ENCODE peak calls at places on chromosome 6, in five cellular contexts. J is adrenal gland, L is GM23248, U is upper lobe of right lung, I is astrocyte. E is an unnamed sample.

GRCh38 chr6:20117474-20117873 is 94.8 kb downstream of the MBOAT1 start:
- DNase-seq in J (no peak), U (no peak), I (peak; percentile 56), L (no peak), E (no peak)

GRCh38 chr6:10375391-10375969 is 39.4 kb downstream of the TFAP2A start:
- DNase-seq in I (no peak), U (no peak), J (no peak), L (no peak), E (no peak)

GRCh38 chr6:2760882-2761842 is 4.0 kb upstream of the WRNIP1 start:
- DNase-seq in J (no peak), I (no peak), L (no peak), U (no peak), E (no peak)

GRCh38 chr6:6622557-6622956 is 34.0 kb downstream of the LY86 start:
- DNase-seq in J (no peak), U (no peak), L (no peak), I (no peak), E (no peak)

GRCh38 chr6:36769161-36769675 is 70.0 kb downstream of the CPNE5 start:
- DNase-seq in L (peak; percentile 21), U (no peak), J (no peak), I (peak; percentile 34), E (no peak)

GRCh38 chr6:336159-337114 is 44.1 kb downstream of the DUSP22 start:
- DNase-seq in L (no peak), I (no peak), J (no peak), U (peak; percentile 62), E (no peak)

GRCh38 chr6:41940759-41941279 is 789 bp downstream of the CCND3 start:
- DNase-seq in U (peak; percentile 80), L (peak; percentile 74), J (peak; percentile 78), I (no peak), E (no peak)

GRCh38 chr6:20960067-20960466 is 425.8 kb downstream of the CDKAL1 start:
- DNase-seq in U (no peak), I (no peak), J (no peak), L (no peak), E (no peak)

GRCh38 chr6:167141667-167142432 is 15.9 kb downstream of the GPR31 start:
- DNase-seq in J (peak; percentile 72), L (peak; percentile 13), U (no peak), I (no peak), E (peak; percentile 15)

GRCh38 chr6:13190391-13190790 is 137.9 kb downstream of the TBC1D7 start:
- DNase-seq in J (no peak), U (no peak), L (peak; percentile 18), I (peak; percentile 9), E (no peak)

GRCh38 chr6:131657630-131658111 is 20.6 kb downstream of the ENPP3 start:
- DNase-seq in U (no peak), L (peak; percentile 82), J (no peak), I (peak; percentile 95), E (no peak)

GRCh38 chr6:71529769-71530168 is 241.2 kb downstream of the OGFRL1 start:
- DNase-seq in L (no peak), U (no peak), J (no peak), I (no peak), E (no peak)

GRCh38 chr6:118469468-118469867 is 78.6 kb upstream of the PLN start:
- DNase-seq in J (peak; percentile 65), I (no peak), L (no peak), U (no peak), E (no peak)

GRCh38 chr6:48429610-48430009 is 318.6 kb upstream of the PTCHD4 start:
- DNase-seq in L (no peak), J (no peak), U (no peak), I (no peak), E (no peak)

GRCh38 chr6:3425574-3425973 is 31.3 kb downstream of the SLC22A23 start:
- DNase-seq in J (no peak), L (no peak), U (no peak), I (no peak), E (no peak)

GRCh38 chr6:130033999-130034814 is 15.8 kb downstream of the L3MBTL3 start:
- DNase-seq in L (peak; percentile 83), J (peak; percentile 90), U (no peak), I (peak; percentile 90), E (no peak)

GRCh38 chr6:23031986-23032385 is 462.6 kb downstream of the HDGFL1 start:
- DNase-seq in J (no peak), L (peak; percentile 14), U (no peak), I (no peak), E (no peak)

GRCh38 chr6:17388365-17388764 is 5.0 kb upstream of the CAP2 start:
- DNase-seq in I (no peak), L (no peak), U (no peak), J (no peak), E (no peak)

GRCh38 chr6:46773201-46773855 is 19.9 kb upstream of the MEP1A start:
- DNase-seq in I (no peak), J (no peak), U (no peak), L (no peak), E (no peak)

GRCh38 chr6:56856036-56856580 is 98.8 kb upstream of the BEND6 start:
- DNase-seq in I (peak; percentile 39), J (no peak), U (no peak), L (no peak), E (no peak)

GRCh38 chr6:52285174-52286068 is 879 bp upstream of the MCM3 start:
- DNase-seq in U (no peak), L (peak; percentile 59), I (no peak), J (no peak), E (no peak)

GRCh38 chr6:106360410-106360988 is at the start of gene CRYBG1:
- DNase-seq in U (peak; percentile 87), I (no peak), J (peak; percentile 59), L (peak; percentile 44), E (peak; percentile 84)

GRCh38 chr6:130575971-130576370 is 210.2 kb downstream of the TMEM200A start:
- DNase-seq in I (no peak), U (no peak), L (no peak), J (no peak), E (no peak)

GRCh38 chr6:159985296-159985940 is 16.5 kb downstream of the IGF2R start:
- DNase-seq in J (no peak), L (peak; percentile 74), U (no peak), I (no peak), E (no peak)

GRCh38 chr6:37389857-37390256 is 36.1 kb downstream of the RNF8 start:
- DNase-seq in U (no peak), J (no peak), L (no peak), I (no peak), E (no peak)

GRCh38 chr6:154352898-154353585 is 3.6 kb downstream of the IPCEF1 start:
- DNase-seq in U (peak; percentile 67), J (no peak), I (no peak), L (no peak), E (no peak)

GRCh38 chr6:6179858-6180257 is 140.6 kb downstream of the F13A1 start:
- DNase-seq in I (no peak), L (no peak), U (no peak), J (no peak), E (no peak)

GRCh38 chr6:126388235-126388634 is 48.3 kb downstream of the CENPW start:
- DNase-seq in U (no peak), J (no peak), L (no peak), I (no peak), E (no peak)

DNA sequence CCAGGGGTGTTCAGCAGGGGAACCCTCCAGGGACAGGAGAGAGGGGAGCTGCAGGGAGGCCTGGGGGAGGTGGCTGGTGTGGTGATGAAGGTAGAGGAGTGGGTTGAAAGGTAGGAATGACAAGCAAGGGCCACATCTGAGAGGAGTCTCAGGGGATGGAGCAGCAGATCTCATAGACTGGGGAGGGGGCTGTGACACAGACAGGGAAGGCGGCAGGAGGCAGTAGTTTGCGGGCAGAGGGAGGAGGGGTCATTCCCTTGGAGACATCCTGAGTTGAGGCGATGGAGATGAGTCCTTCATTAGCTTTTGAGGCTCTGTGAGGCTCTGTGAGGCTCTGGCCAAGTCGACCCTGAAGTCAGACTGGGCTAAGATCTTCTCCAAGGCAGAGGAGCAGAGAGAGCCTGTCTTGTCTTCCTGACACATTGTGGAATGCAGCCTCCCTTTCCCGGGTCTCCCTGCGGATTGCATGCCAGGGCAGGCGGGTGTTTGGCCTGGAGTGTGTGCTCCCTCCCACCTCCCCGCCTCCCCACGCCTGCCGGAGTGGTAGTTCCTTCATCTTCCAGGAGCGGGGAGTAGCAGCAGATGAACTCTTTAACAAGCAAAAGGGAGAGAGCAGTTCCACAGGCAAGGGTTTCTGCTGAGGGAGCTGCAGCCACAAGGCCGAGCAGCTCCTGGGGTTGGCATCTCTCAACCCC is 34.3 kb upstream of the MLN start:
- DNase-seq in U (no peak), I (peak; percentile 35), J (no peak), L (peak; percentile 63), E (no peak)
- H3K27me3 ChIP-seq in U (no peaks in the 10 kb centered on the region), I (no peaks in the 10 kb centered on the region), J (no peaks in the 10 kb centered on the region), L (no peaks in the 10 kb centered on the region), E (no peaks in the 10 kb centered on the region)

GRCh38 chr6:136607932-136608772 is 57.9 kb upstream of the MAP7 start:
- DNase-seq in L (peak; percentile 59), I (peak; percentile 30), U (peak; percentile 70), J (peak; percentile 91), E (peak; percentile 52)

GRCh38 chr6:136607204-136607931 is 57.1 kb upstream of the MAP7 start:
- DNase-seq in I (peak; percentile 63), U (no peak), L (peak; percentile 26), J (no peak), E (peak; percentile 31)

GRCh38 chr6:136611133-136611532 is 60.9 kb upstream of the MAP7 start:
- DNase-seq in I (no peak), J (no peak), U (no peak), L (no peak), E (peak; percentile 31)

GRCh38 chr6:136609878-136610706 is 59.9 kb upstream of the MAP7 start:
- DNase-seq in L (peak; percentile 98), I (peak; percentile 100), U (no peak), J (peak; percentile 72), E (peak; percentile 73)

DNA sequence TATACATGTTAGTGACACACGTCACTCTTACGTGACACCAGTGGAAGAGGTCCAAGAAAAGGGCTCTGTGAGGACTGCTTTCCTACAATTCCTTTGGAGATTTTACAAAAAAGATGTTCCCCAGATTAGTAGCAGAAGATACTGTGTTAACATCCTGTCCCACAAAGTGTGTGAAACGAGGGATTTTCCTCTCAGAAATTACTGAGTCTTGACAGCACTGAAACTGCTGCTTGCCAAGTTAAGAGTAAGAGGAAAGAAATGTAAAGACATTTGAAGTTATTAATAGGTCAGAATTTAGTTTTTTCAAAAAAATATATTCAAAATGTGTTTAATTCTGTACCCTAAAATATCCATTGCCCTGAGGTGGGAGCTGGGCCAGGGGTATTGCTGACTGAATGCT is 58.8 kb upstream of the MAP7 start:
- DNase-seq in L (peak; percentile 85), U (no peak), J (no peak), I (peak; percentile 82), E (no peak)
- H3K36me3 ChIP-seq in L (no peaks in the 10 kb centered on the region), U (peaks cover 25% of the 10 kb centered on the region), J (peaks cover 44% of the 10 kb centered on the region), I (no peaks in the 10 kb centered on the region), E (no peaks in the 10 kb centered on the region)

DNA sequence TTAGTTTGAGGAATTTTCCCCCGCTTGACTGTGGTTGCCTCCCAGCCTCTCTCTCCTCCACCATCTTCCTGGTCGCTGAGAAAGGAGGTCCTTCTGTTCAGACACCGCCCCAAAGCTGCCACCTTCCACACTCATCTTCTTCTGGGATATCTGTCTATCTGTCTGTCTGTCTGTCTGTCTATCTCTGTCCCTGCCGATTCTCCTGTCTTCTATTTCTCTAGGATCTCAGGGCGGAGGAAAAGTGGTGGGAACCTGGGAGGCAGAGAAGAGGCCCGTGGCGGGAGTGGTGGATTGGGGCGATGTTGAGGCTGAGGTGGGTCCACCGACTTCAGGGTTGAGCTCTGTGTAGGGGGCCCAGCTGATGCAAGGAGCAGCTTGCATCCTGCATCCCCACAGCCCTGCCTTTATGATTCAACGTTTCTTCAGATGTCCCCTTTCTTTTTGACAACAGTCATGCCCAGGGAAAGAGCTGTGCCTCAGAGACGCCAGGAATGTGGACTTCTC is 196.9 kb upstream of the ZNF184 start:
- DNase-seq in U (no peak), L (no peak), J (no peak), I (no peak), E (no peak)
- H3K27me3 ChIP-seq in U (peaks cover 97% of the 10 kb centered on the region), L (peaks cover 11% of the 10 kb centered on the region), J (peaks cover 88% of the 10 kb centered on the region), I (no peaks in the 10 kb centered on the region), E (peaks cover 39% of the 10 kb centered on the region)

GRCh38 chr6:161080263-161080970 is 88.8 kb downstream of the MAP3K4 start:
- DNase-seq in I (no peak), L (peak; percentile 58), J (no peak), U (no peak), E (no peak)
- H3K36me3 ChIP-seq in I (peaks cover 23% of the 10 kb centered on the region), L (peaks cover 36% of the 10 kb centered on the region), J (peaks cover 45% of the 10 kb centered on the region), U (peaks cover 89% of the 10 kb centered on the region), E (no peaks in the 10 kb centered on the region)